ENCODE peak calls at places on chromosome 11, in ten cellular contexts. One of them, this sample, is unnamed.

GRCh38 chr11:120178441-120179070 is 32.3 kb upstream of the OAF start:
- DNase-seq in uterus: no peak
- DNase-seq in upper lobe of right lung: peak; percentile 26
- DNase-seq in body of pancreas: no peak
- DNase-seq in GM10248: no peak
- DNase-seq in OCI-LY7: no peak
- DNase-seq in GM20000: no peak
- DNase-seq in cardiac fibroblast: no peak
- DNase-seq in RWPE1: no peak
- DNase-seq in psoas muscle: no peak
- DNase-seq in this sample: no peak

GRCh38 chr11:10125522-10126133 is 168.4 kb downstream of the SBF2 start:
- DNase-seq in uterus: no peak
- DNase-seq in upper lobe of right lung: no peak
- DNase-seq in body of pancreas: no peak
- DNase-seq in GM10248: no peak
- DNase-seq in OCI-LY7: no peak
- DNase-seq in GM20000: no peak
- DNase-seq in cardiac fibroblast: peak; percentile 70
- DNase-seq in RWPE1: no peak
- DNase-seq in psoas muscle: no peak
- DNase-seq in this sample: no peak

GRCh38 chr11:47033439-47033838 is 96.9 kb downstream of the CSTPP1 start:
- DNase-seq in uterus: no peak
- DNase-seq in upper lobe of right lung: no peak
- DNase-seq in body of pancreas: no peak
- DNase-seq in GM10248: no peak
- DNase-seq in OCI-LY7: no peak
- DNase-seq in GM20000: no peak
- DNase-seq in cardiac fibroblast: no peak
- DNase-seq in RWPE1: no peak
- DNase-seq in psoas muscle: no peak
- DNase-seq in this sample: no peak

GRCh38 chr11:43687120-43687791 is 6.7 kb downstream of the HSD17B12 start:
- DNase-seq in uterus: no peak
- DNase-seq in upper lobe of right lung: peak; percentile 65
- DNase-seq in body of pancreas: no peak
- DNase-seq in GM10248: no peak
- DNase-seq in OCI-LY7: no peak
- DNase-seq in GM20000: no peak
- DNase-seq in cardiac fibroblast: peak; percentile 82
- DNase-seq in RWPE1: peak; percentile 44
- DNase-seq in psoas muscle: peak; percentile 34
- DNase-seq in this sample: no peak

GRCh38 chr11:119560291-119560690 is 137.3 kb upstream of the THY1 start:
- DNase-seq in uterus: no peak
- DNase-seq in upper lobe of right lung: no peak
- DNase-seq in body of pancreas: no peak
- DNase-seq in GM10248: no peak
- DNase-seq in OCI-LY7: no peak
- DNase-seq in GM20000: no peak
- DNase-seq in cardiac fibroblast: no peak
- DNase-seq in RWPE1: no peak
- DNase-seq in psoas muscle: no peak
- DNase-seq in this sample: no peak

GRCh38 chr11:73980001-73980960 is 2.4 kb downstream of the UCP2 start:
- DNase-seq in uterus: no peak
- DNase-seq in upper lobe of right lung: peak; percentile 69
- DNase-seq in body of pancreas: peak; percentile 40
- DNase-seq in GM10248: peak; percentile 88
- DNase-seq in OCI-LY7: peak; percentile 97
- DNase-seq in GM20000: peak; percentile 88
- DNase-seq in cardiac fibroblast: no peak
- DNase-seq in RWPE1: peak; percentile 26
- DNase-seq in psoas muscle: peak; percentile 39
- DNase-seq in this sample: peak; percentile 28

GRCh38 chr11:125300791-125301218 is 136.3 kb downstream of the PKNOX2 start:
- DNase-seq in uterus: no peak
- DNase-seq in upper lobe of right lung: no peak
- DNase-seq in body of pancreas: no peak
- DNase-seq in GM10248: no peak
- DNase-seq in OCI-LY7: no peak
- DNase-seq in GM20000: no peak
- DNase-seq in cardiac fibroblast: peak; percentile 78
- DNase-seq in RWPE1: peak; percentile 79
- DNase-seq in psoas muscle: no peak
- DNase-seq in this sample: peak; percentile 9

GRCh38 chr11:8484251-8484650 is 109.8 kb downstream of the STK33 start:
- DNase-seq in uterus: no peak
- DNase-seq in upper lobe of right lung: no peak
- DNase-seq in body of pancreas: no peak
- DNase-seq in GM10248: no peak
- DNase-seq in OCI-LY7: no peak
- DNase-seq in GM20000: no peak
- DNase-seq in cardiac fibroblast: no peak
- DNase-seq in RWPE1: no peak
- DNase-seq in psoas muscle: no peak
- DNase-seq in this sample: no peak

GRCh38 chr11:92314499-92314898 is 89.9 kb downstream of the FAT3 start:
- DNase-seq in uterus: no peak
- DNase-seq in upper lobe of right lung: no peak
- DNase-seq in body of pancreas: no peak
- DNase-seq in GM10248: no peak
- DNase-seq in OCI-LY7: no peak
- DNase-seq in GM20000: no peak
- DNase-seq in cardiac fibroblast: peak; percentile 46
- DNase-seq in RWPE1: no peak
- DNase-seq in psoas muscle: no peak
- DNase-seq in this sample: no peak

GRCh38 chr11:45664376-45665205 is 831 bp downstream of the CHST1 start:
- DNase-seq in uterus: no peak
- DNase-seq in upper lobe of right lung: no peak
- DNase-seq in body of pancreas: no peak
- DNase-seq in GM10248: no peak
- DNase-seq in OCI-LY7: no peak
- DNase-seq in GM20000: no peak
- DNase-seq in cardiac fibroblast: no peak
- DNase-seq in RWPE1: no peak
- DNase-seq in psoas muscle: no peak
- DNase-seq in this sample: no peak

GRCh38 chr11:126963603-126964353 is 36.8 kb downstream of the KIRREL3 start:
- DNase-seq in uterus: no peak
- DNase-seq in upper lobe of right lung: no peak
- DNase-seq in body of pancreas: no peak
- DNase-seq in GM10248: no peak
- DNase-seq in OCI-LY7: no peak
- DNase-seq in GM20000: no peak
- DNase-seq in cardiac fibroblast: peak; percentile 66
- DNase-seq in RWPE1: no peak
- DNase-seq in psoas muscle: no peak
- DNase-seq in this sample: peak; percentile 59

GRCh38 chr11:119594639-119595249 is 134.3 kb downstream of the NECTIN1 start:
- DNase-seq in uterus: peak; percentile 30
- DNase-seq in upper lobe of right lung: no peak
- DNase-seq in body of pancreas: no peak
- DNase-seq in GM10248: no peak
- DNase-seq in OCI-LY7: no peak
- DNase-seq in GM20000: no peak
- DNase-seq in cardiac fibroblast: peak; percentile 51
- DNase-seq in RWPE1: no peak
- DNase-seq in psoas muscle: peak; percentile 28
- DNase-seq in this sample: peak; percentile 33

DNA sequence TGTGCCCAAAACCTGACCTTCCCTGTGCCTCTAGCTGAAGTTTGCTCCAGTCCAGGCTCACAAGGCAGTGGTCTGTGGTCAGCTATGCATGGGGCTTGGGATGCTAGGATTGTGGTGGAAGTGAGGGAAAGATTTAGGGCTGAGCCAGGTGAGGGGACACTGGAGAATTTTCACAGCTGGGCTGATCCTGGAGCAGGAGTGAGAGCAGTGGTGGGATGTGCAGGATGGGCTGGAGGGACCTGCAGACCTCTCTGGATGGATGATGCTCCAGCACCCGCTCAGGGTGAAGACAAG is 23.9 kb upstream of the KDM2A start:
- DNase-seq in uterus: no peak
- DNase-seq in upper lobe of right lung: no peak
- DNase-seq in body of pancreas: no peak
- DNase-seq in GM10248: no peak
- DNase-seq in OCI-LY7: no peak
- DNase-seq in GM20000: no peak
- DNase-seq in cardiac fibroblast: no peak
- DNase-seq in RWPE1: no peak
- DNase-seq in psoas muscle: no peak
- DNase-seq in this sample: no peak
- TF ChIP-seq CTCF in uterus: no peak
- TF ChIP-seq CTCF in upper lobe of right lung: no peak
- TF ChIP-seq CTCF in body of pancreas: no peak
- TF ChIP-seq CTCF in GM10248: no peak
- TF ChIP-seq CTCF in OCI-LY7: peak; percentile 16
- TF ChIP-seq CTCF in GM20000: no peak
- TF ChIP-seq CTCF in cardiac fibroblast: no peak
- TF ChIP-seq CTCF in RWPE1: no peak
- TF ChIP-seq CTCF in psoas muscle: no peak
- TF ChIP-seq CTCF in this sample: no peak

GRCh38 chr11:65188486-65188885 is 6.8 kb downstream of the CAPN1 start:
- DNase-seq in uterus: no peak
- DNase-seq in upper lobe of right lung: no peak
- DNase-seq in body of pancreas: peak; percentile 9
- DNase-seq in GM10248: no peak
- DNase-seq in OCI-LY7: no peak
- DNase-seq in GM20000: no peak
- DNase-seq in cardiac fibroblast: no peak
- DNase-seq in RWPE1: no peak
- DNase-seq in psoas muscle: no peak
- DNase-seq in this sample: no peak

GRCh38 chr11:65189191-65189590 is 7.5 kb downstream of the CAPN1 start:
- DNase-seq in uterus: no peak
- DNase-seq in upper lobe of right lung: no peak
- DNase-seq in body of pancreas: peak; percentile 6
- DNase-seq in GM10248: no peak
- DNase-seq in OCI-LY7: no peak
- DNase-seq in GM20000: no peak
- DNase-seq in cardiac fibroblast: no peak
- DNase-seq in RWPE1: no peak
- DNase-seq in psoas muscle: no peak
- DNase-seq in this sample: no peak

GRCh38 chr11:65186701-65187100 is 5.0 kb downstream of the CAPN1 start:
- DNase-seq in uterus: no peak
- DNase-seq in upper lobe of right lung: no peak
- DNase-seq in body of pancreas: no peak
- DNase-seq in GM10248: no peak
- DNase-seq in OCI-LY7: no peak
- DNase-seq in GM20000: no peak
- DNase-seq in cardiac fibroblast: no peak
- DNase-seq in RWPE1: no peak
- DNase-seq in psoas muscle: no peak
- DNase-seq in this sample: no peak

GRCh38 chr11:65187146-65187675 is 5.5 kb downstream of the CAPN1 start:
- DNase-seq in uterus: no peak
- DNase-seq in upper lobe of right lung: no peak
- DNase-seq in body of pancreas: peak; percentile 10
- DNase-seq in GM10248: no peak
- DNase-seq in OCI-LY7: no peak
- DNase-seq in GM20000: no peak
- DNase-seq in cardiac fibroblast: no peak
- DNase-seq in RWPE1: no peak
- DNase-seq in psoas muscle: no peak
- DNase-seq in this sample: no peak

DNA sequence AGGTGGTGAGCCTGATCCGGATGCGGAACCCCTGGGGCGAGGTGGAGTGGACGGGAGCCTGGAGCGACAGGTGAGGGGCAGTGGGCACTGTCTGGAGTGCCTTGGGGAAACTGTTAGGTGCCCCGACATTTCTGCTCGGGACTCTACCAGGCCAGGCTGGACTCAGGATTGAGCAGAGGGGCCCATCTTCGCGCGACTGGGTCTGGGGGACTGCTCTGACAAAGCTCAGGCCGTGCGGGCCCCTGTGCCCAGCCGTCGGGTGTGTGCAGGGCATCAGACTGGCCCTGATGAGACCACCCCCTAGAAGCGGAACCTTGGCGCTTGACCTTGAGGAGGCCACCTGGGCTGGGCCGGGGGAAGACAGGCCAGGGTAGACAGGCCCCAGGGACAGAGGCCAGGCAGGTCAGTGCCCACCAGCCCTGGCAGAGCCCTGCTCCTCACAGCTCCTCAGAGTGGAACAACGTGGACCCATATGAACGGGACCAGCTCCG is 6.3 kb downstream of the CAPN1 start:
- DNase-seq in uterus: no peak
- DNase-seq in upper lobe of right lung: no peak
- DNase-seq in body of pancreas: peak; percentile 9
- DNase-seq in GM10248: no peak
- DNase-seq in OCI-LY7: no peak
- DNase-seq in GM20000: no peak
- DNase-seq in cardiac fibroblast: no peak
- DNase-seq in RWPE1: no peak
- DNase-seq in psoas muscle: no peak
- DNase-seq in this sample: no peak
- TF ChIP-seq CTCF in uterus: no peak
- TF ChIP-seq CTCF in upper lobe of right lung: no peak
- TF ChIP-seq CTCF in body of pancreas: no peak
- TF ChIP-seq CTCF in GM10248: no peak
- TF ChIP-seq CTCF in OCI-LY7: no peak
- TF ChIP-seq CTCF in GM20000: no peak
- TF ChIP-seq CTCF in cardiac fibroblast: no peak
- TF ChIP-seq CTCF in RWPE1: no peak
- TF ChIP-seq CTCF in psoas muscle: no peak
- TF ChIP-seq CTCF in this sample: no peak

GRCh38 chr11:32792948-32793475 is 1.4 kb downstream of the CCDC73 start:
- DNase-seq in uterus: peak; percentile 55
- DNase-seq in upper lobe of right lung: no peak
- DNase-seq in body of pancreas: peak; percentile 77
- DNase-seq in GM10248: peak; percentile 55
- DNase-seq in OCI-LY7: peak; percentile 56
- DNase-seq in GM20000: peak; percentile 43
- DNase-seq in cardiac fibroblast: peak; percentile 57
- DNase-seq in RWPE1: peak; percentile 48
- DNase-seq in psoas muscle: peak; percentile 35
- DNase-seq in this sample: peak; percentile 78
- TF ChIP-seq CTCF in uterus: peak; percentile 76
- TF ChIP-seq CTCF in upper lobe of right lung: peak; percentile 71
- TF ChIP-seq CTCF in body of pancreas: peak; percentile 67
- TF ChIP-seq CTCF in GM10248: peak; percentile 54
- TF ChIP-seq CTCF in OCI-LY7: peak; percentile 94
- TF ChIP-seq CTCF in GM20000: peak; percentile 59
- TF ChIP-seq CTCF in cardiac fibroblast: peak; percentile 57
- TF ChIP-seq CTCF in RWPE1: peak; percentile 81
- TF ChIP-seq CTCF in psoas muscle: peak; percentile 64
- TF ChIP-seq CTCF in this sample: no peak

GRCh38 chr11:129434641-129435498 is 59.2 kb downstream of the BARX2 start:
- DNase-seq in uterus: no peak
- DNase-seq in upper lobe of right lung: no peak
- DNase-seq in body of pancreas: no peak
- DNase-seq in GM10248: no peak
- DNase-seq in OCI-LY7: no peak
- DNase-seq in GM20000: no peak
- DNase-seq in cardiac fibroblast: no peak
- DNase-seq in RWPE1: no peak
- DNase-seq in psoas muscle: no peak
- DNase-seq in this sample: no peak
- TF ChIP-seq CTCF in uterus: no peak
- TF ChIP-seq CTCF in upper lobe of right lung: no peak
- TF ChIP-seq CTCF in body of pancreas: no peak
- TF ChIP-seq CTCF in GM10248: no peak
- TF ChIP-seq CTCF in OCI-LY7: no peak
- TF ChIP-seq CTCF in GM20000: no peak
- TF ChIP-seq CTCF in cardiac fibroblast: no peak
- TF ChIP-seq CTCF in RWPE1: no peak
- TF ChIP-seq CTCF in psoas muscle: no peak
- TF ChIP-seq CTCF in this sample: no peak

This sample was measured in Calu3.